ENCODE peak calls at places on chromosomes 5 and 9, in seven cellular contexts. W is cardiac fibroblast, I is heart left ventricle, Y is pancreas, R is GM13976, S is cardiac muscle cell, C is epithelial cell of esophagus. D is an unnamed sample.

GRCh38 chr5:172293054-172293744 is 9.6 kb upstream of the UBTD2 start:
- DNase-seq in W (peak; percentile 81), I (peak; percentile 67), Y (peak; percentile 60), R (peak; percentile 70), S (peak; percentile 89), C (peak; percentile 79), D (no peak)

GRCh38 chr9:114484854-114485443 is 20.3 kb downstream of the WHRN start:
- DNase-seq in W (peak; percentile 78), I (no peak), Y (no peak), R (peak; percentile 60), S (no peak), C (peak; percentile 83), D (peak; percentile 66)

GRCh38 chr9:81548911-81549310 is 140.4 kb downstream of the TLE1 start:
- DNase-seq in W (no peak), I (no peak), Y (no peak), R (no peak), S (no peak), C (no peak), D (no peak)

GRCh38 chr5:176806137-176806536 is 4.2 kb upstream of the UNC5A start:
- DNase-seq in W (peak; percentile 38), I (no peak), Y (no peak), R (no peak), S (peak; percentile 79), C (peak; percentile 41), D (no peak)

GRCh38 chr5:17190242-17190778 is 27.1 kb upstream of the BASP1 start:
- DNase-seq in W (peak; percentile 90), I (no peak), Y (no peak), R (peak; percentile 32), S (peak; percentile 64), C (peak; percentile 66), D (no peak)

GRCh38 chr5:157020508-157021213 is 38.3 kb downstream of the HAVCR1 start:
- DNase-seq in W (no peak), I (peak; percentile 33), Y (no peak), R (no peak), S (peak; percentile 31), C (no peak), D (no peak)

GRCh38 chr9:121271368-121272351 is 3.7 kb downstream of the GSN start:
- DNase-seq in W (peak; percentile 72), I (peak; percentile 70), Y (no peak), R (no peak), S (no peak), C (no peak), D (no peak)

GRCh38 chr9:23571414-23572104 is 254.5 kb downstream of the ELAVL2 start:
- DNase-seq in W (no peak), I (no peak), Y (no peak), R (no peak), S (no peak), C (no peak), D (no peak)

GRCh38 chr5:68214472-68215207 is 916 bp upstream of the PIK3R1 start:
- DNase-seq in W (peak; percentile 26), I (no peak), Y (no peak), R (peak; percentile 75), S (peak; percentile 20), C (peak; percentile 7), D (no peak)

GRCh38 chr5:146466521-146467349 is 19.6 kb downstream of the TCERG1 start:
- DNase-seq in W (peak; percentile 45), I (no peak), Y (no peak), R (no peak), S (peak; percentile 12), C (peak; percentile 19), D (no peak)
- TF ChIP-seq CTCF in W (peak; percentile 57), I (peak; percentile 18), Y (no peak), R (no peak), S (peak; percentile 57), C (peak; percentile 42), D (peak; percentile 17)

GRCh38 chr9:4096121-4096520 is 203.7 kb downstream of the GLIS3 start:
- DNase-seq in W (peak; percentile 53), I (no peak), Y (no peak), R (no peak), S (no peak), C (no peak), D (no peak)

GRCh38 chr9:4088680-4089079 is 211.2 kb downstream of the GLIS3 start:
- DNase-seq in W (no peak), I (no peak), Y (no peak), R (no peak), S (no peak), C (no peak), D (no peak)

GRCh38 chr9:4092793-4093709 is 206.8 kb downstream of the GLIS3 start:
- DNase-seq in W (no peak), I (no peak), Y (no peak), R (no peak), S (no peak), C (no peak), D (no peak)

GRCh38 chr9:4086119-4087088 is 213.5 kb downstream of the GLIS3 start:
- DNase-seq in W (peak; percentile 80), I (no peak), Y (no peak), R (no peak), S (no peak), C (peak; percentile 33), D (no peak)

DNA sequence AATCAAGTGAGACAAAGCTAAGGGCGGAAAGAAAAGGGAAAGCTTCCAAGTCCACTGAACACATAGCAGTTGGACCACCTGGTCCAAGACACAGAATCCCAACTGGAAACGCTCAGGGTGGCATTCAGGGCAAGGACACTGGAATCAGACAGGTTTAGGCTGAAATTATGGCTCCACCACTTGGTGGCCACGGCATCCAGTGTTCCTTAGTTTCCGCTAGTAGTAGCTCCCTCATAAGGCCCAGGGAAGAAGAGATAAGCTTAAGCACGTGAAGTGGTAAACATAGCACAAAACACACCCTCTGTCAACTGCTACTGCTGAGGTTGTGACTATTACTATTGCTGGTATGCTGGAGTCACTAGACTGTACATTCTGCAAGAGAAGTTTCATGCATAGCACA is 209.4 kb downstream of the GLIS3 start:
- DNase-seq in W (no peak), I (no peak), Y (no peak), R (no peak), S (no peak), C (no peak), D (no peak)
- TF ChIP-seq CTCF in W (no peak), I (no peak), Y (no peak), R (no peak), S (no peak), C (no peak), D (no peak)

GRCh38 chr5:23507278-23507685 is at the start of gene PRDM9:
- DNase-seq in W (peak; percentile 43), I (peak; percentile 68), Y (no peak), R (peak; percentile 21), S (no peak), C (peak; percentile 85), D (no peak)

GRCh38 chr5:23506329-23507236 is 826 bp upstream of the PRDM9 start:
- DNase-seq in W (peak; percentile 16), I (no peak), Y (no peak), R (no peak), S (no peak), C (peak; percentile 71), D (no peak)
- TF ChIP-seq CTCF in W (no peak), I (peak; percentile 28), Y (no peak), R (no peak), S (peak; percentile 30), C (peak; percentile 53), D (no peak)

DNA sequence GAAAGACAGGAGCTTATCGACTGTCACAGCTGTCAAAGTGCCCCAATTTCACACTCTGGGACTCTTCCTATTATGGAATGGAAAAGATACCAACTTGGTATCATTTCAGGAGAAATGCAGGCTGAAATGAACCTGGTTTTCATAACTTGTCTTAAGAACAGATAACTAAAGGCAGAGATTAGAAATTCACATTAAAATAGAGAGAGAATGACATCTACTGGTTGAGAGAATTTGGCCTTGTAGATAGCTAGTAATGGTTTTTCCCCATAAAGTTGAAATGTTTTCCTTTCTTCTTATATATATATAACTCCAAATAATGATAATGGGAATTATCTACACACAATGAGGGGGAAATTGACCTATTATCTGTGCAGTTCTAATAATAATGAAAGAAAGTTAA is 600.2 kb upstream of the CCNG1 start:
- DNase-seq in W (no peak), I (no peak), Y (no peak), R (no peak), S (no peak), C (no peak), D (no peak)
- TF ChIP-seq CTCF in W (no peak), I (no peak), Y (no peak), R (no peak), S (no peak), C (no peak), D (no peak)

GRCh38 chr5:8842906-8843590 is 702.8 kb downstream of the SEMA5A start:
- DNase-seq in W (peak; percentile 53), I (no peak), Y (no peak), R (no peak), S (no peak), C (peak; percentile 35), D (no peak)
- TF ChIP-seq CTCF in W (peak; percentile 63), I (peak; percentile 17), Y (no peak), R (no peak), S (peak; percentile 56), C (peak; percentile 36), D (no peak)

DNA sequence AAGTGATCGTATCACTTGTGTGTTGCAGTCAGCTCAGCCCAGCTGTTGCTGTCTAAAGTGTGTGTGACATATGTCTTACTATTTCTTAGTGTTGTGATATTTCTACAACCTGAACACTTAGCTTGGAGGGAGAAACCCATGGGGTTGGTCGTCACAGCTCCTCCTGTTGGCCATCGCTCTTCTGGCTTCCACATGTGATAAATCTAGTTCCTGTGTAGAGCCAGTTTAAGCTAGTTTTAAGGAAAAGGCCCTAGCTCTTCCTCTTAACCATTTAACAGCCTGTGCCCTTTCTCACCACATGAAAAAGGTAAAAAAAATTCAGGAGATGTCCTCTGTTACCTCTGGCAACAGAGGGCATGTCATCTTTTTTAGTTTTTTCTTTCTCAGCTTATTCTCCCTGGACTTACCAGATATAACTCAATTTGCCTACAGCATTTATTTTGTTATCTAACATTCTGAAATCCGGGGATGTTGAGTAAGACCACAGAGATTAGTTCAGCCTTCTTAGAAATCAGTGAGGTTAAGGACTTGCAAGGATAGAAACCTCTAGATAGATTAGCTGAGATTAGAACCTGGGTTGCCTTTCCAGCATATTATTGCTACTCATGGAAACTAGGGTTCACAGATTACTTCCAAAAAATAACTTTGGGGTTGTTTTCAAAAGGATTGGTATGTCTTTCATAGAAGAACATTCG is 100.4 kb downstream of the GAPVD1 start:
- DNase-seq in W (peak; percentile 39), I (no peak), Y (no peak), R (no peak), S (peak; percentile 21), C (peak; percentile 24), D (no peak)
- TF ChIP-seq CTCF in W (peak; percentile 18), I (no peak), Y (no peak), R (no peak), S (peak; percentile 46), C (peak; percentile 28), D (peak; percentile 46)

D was measured in GM12864.